ENCODE peak calls at places on chromosomes 7 and 10, in six cellular contexts. Y is transverse colon, G is COLO829, H is Calu3, U is SK-N-SH, V is IMR-90. P is an unnamed sample.
A peak's percentile ranks its signal among the peaks of the same experiment; 100 is the strongest.

GRCh38 chr10:126504051-126504760 is 115.9 kb upstream of the ADAM12 start:
- DNase-seq in Y (peak; percentile 12), G (no peak), H (peak; percentile 32), U (peak; percentile 83), V (peak; percentile 64), P (no peak)

GRCh38 chr7:106285801-106286492 is 1.2 kb upstream of the NAMPT start:
- DNase-seq in Y (no peak), G (no peak), H (no peak), U (no peak), V (peak; percentile 73), P (no peak)

GRCh38 chr10:95422196-95422595 is 131.4 kb upstream of the PDLIM1 start:
- DNase-seq in Y (no peak), G (peak; percentile 79), H (no peak), U (no peak), V (no peak), P (no peak)

GRCh38 chr10:6838118-6838517 is 258.0 kb upstream of the PRKCQ start:
- DNase-seq in Y (no peak), G (no peak), H (peak; percentile 6), U (no peak), V (no peak), P (no peak)

GRCh38 chr7:141674702-141675101 is 27.3 kb downstream of the DENND11 start:
- DNase-seq in Y (no peak), G (no peak), H (peak; percentile 8), U (peak; percentile 61), V (no peak), P (no peak)

GRCh38 chr10:77328272-77328816 is 309.3 kb downstream of the KCNMA1 start:
- DNase-seq in Y (no peak), G (no peak), H (peak; percentile 72), U (no peak), V (peak; percentile 48), P (no peak)

GRCh38 chr10:116521424-116522305 is 24.1 kb upstream of the PNLIP start:
- DNase-seq in Y (peak; percentile 17), G (peak; percentile 13), H (peak; percentile 38), U (peak; percentile 66), V (peak; percentile 52), P (no peak)

GRCh38 chr7:2173184-2173827 is 59.4 kb downstream of the MAD1L1 start:
- DNase-seq in Y (no peak), G (no peak), H (no peak), U (peak; percentile 32), V (no peak), P (no peak)

GRCh38 chr7:94179466-94179865 is 175.3 kb upstream of the BET1 start:
- DNase-seq in Y (no peak), G (no peak), H (no peak), U (no peak), V (no peak), P (no peak)

GRCh38 chr10:77784856-77785255 is 141.7 kb downstream of the DLG5 start:
- DNase-seq in Y (no peak), G (no peak), H (no peak), U (no peak), V (peak; percentile 94), P (no peak)

GRCh38 chr7:17144313-17144712 is 154.1 kb upstream of the AHR start:
- DNase-seq in Y (no peak), G (no peak), H (no peak), U (no peak), V (peak; percentile 46), P (no peak)

GRCh38 chr10:109126016-109126415 is 797.3 kb downstream of the XPNPEP1 start:
- DNase-seq in Y (no peak), G (no peak), H (no peak), U (peak; percentile 9), V (no peak), P (no peak)

GRCh38 chr10:104732222-104732621 is 91.1 kb downstream of the SORCS3 start:
- DNase-seq in Y (no peak), G (no peak), H (no peak), U (no peak), V (no peak), P (no peak)

GRCh38 chr10:75883081-75883480 is 451.7 kb downstream of the LRMDA start:
- DNase-seq in Y (no peak), G (no peak), H (no peak), U (no peak), V (no peak), P (no peak)

GRCh38 chr10:3636356-3637181 is 148.4 kb downstream of the KLF6 start:
- DNase-seq in Y (no peak), G (no peak), H (peak; percentile 10), U (peak; percentile 42), V (no peak), P (no peak)

GRCh38 chr7:47071866-47072265 is 510.0 kb downstream of the TNS3 start:
- DNase-seq in Y (no peak), G (no peak), H (no peak), U (no peak), V (no peak), P (no peak)

GRCh38 chr10:22598488-22598887 is 115.9 kb downstream of the PIP4K2A start:
- DNase-seq in Y (no peak), G (no peak), H (no peak), U (peak; percentile 45), V (no peak), P (no peak)

GRCh38 chr7:475951-476441 is 43.6 kb downstream of the PDGFA start:
- DNase-seq in Y (no peak), G (no peak), H (no peak), U (no peak), V (no peak), P (no peak)

GRCh38 chr7:36686499-36686898 is 37.8 kb downstream of the AOAH start:
- DNase-seq in Y (no peak), G (peak; percentile 33), H (peak; percentile 28), U (no peak), V (peak; percentile 41), P (no peak)

GRCh38 chr7:44827567-44827966 is 20.3 kb downstream of the H2AZ2 start:
- DNase-seq in Y (no peak), G (no peak), H (no peak), U (no peak), V (no peak), P (no peak)

GRCh38 chr7:158013085-158013668 is 574.4 kb downstream of the PTPRN2 start:
- DNase-seq in Y (no peak), G (no peak), H (no peak), U (no peak), V (no peak), P (no peak)

GRCh38 chr7:73773700-73774517 is 3.8 kb upstream of the CLDN3 start:
- DNase-seq in Y (peak; percentile 90), G (no peak), H (no peak), U (no peak), V (no peak), P (peak; percentile 55)

GRCh38 chr10:111732116-111732785 is 451.3 kb downstream of the GPAM start:
- DNase-seq in Y (no peak), G (no peak), H (no peak), U (no peak), V (no peak), P (no peak)

GRCh38 chr7:158662610-158663427 is 41.8 kb downstream of the NCAPG2 start:
- DNase-seq in Y (no peak), G (no peak), H (no peak), U (no peak), V (no peak), P (no peak)

GRCh38 chr10:67923551-67923950 is 39.1 kb downstream of the SIRT1 start:
- DNase-seq in Y (no peak), G (no peak), H (no peak), U (no peak), V (no peak), P (no peak)

GRCh38 chr10:122062831-122063674 is 74.1 kb downstream of the TACC2 start:
- DNase-seq in Y (peak; percentile 89), G (peak; percentile 60), H (peak; percentile 79), U (peak; percentile 36), V (peak; percentile 83), P (peak; percentile 82)

GRCh38 chr7:42522227-42522991 is 285.4 kb upstream of the GLI3 start:
- DNase-seq in Y (peak; percentile 12), G (peak; percentile 51), H (no peak), U (no peak), V (no peak), P (no peak)

GRCh38 chr7:114820993-114821945 is 100.6 kb upstream of the MDFIC start:
- DNase-seq in Y (no peak), G (no peak), H (no peak), U (no peak), V (peak; percentile 19), P (no peak)

GRCh38 chr10:100041620-100042019 is 31.9 kb upstream of the DNMBP start:
- DNase-seq in Y (no peak), G (no peak), H (no peak), U (no peak), V (no peak), P (no peak)

GRCh38 chr7:117123311-117123926 is 170.1 kb downstream of the ST7 start:
- DNase-seq in Y (no peak), G (no peak), H (no peak), U (no peak), V (no peak), P (no peak)

P was measured in aorta.